ENCODE peak calls at places on chromosome 10, in seven cellular contexts. I is dorsolateral prefrontal cortex, X is ELR, P is lower lobe of right lung, K is GM23248, G is GM13976, M is iris pigment epithelial cell. O is an unnamed sample.

GRCh38 chr10:77156406-77156879 is 481.2 kb downstream of the KCNMA1 start:
- DNase-seq in I (no peak), X (peak; percentile 76), P (no peak), K (peak; percentile 80), G (no peak), M (peak; percentile 78), O (no peak)

GRCh38 chr10:131271966-131272365 is 39.6 kb downstream of the TCERG1L start:
- DNase-seq in I (no peak), X (no peak), P (no peak), K (no peak), G (no peak), M (no peak), O (no peak)

GRCh38 chr10:119469846-119470245 is 72.7 kb downstream of the RGS10 start:
- DNase-seq in I (no peak), X (no peak), P (no peak), K (no peak), G (no peak), M (no peak), O (no peak)

GRCh38 chr10:47111329-47111862 is 188.6 kb upstream of the GDF10 start:
- DNase-seq in I (no peak), X (no peak), P (no peak), K (no peak), G (no peak), M (no peak), O (no peak)

GRCh38 chr10:76026931-76027330 is 595.5 kb downstream of the LRMDA start:
- DNase-seq in I (no peak), X (no peak), P (no peak), K (peak; percentile 7), G (no peak), M (no peak), O (no peak)

GRCh38 chr10:119208553-119208940 is 1.2 kb downstream of the GRK5 start:
- DNase-seq in I (no peak), X (peak; percentile 74), P (no peak), K (peak; percentile 70), G (no peak), M (peak; percentile 48), O (peak; percentile 15)

GRCh38 chr10:114613237-114613979 is 44.7 kb downstream of the ABLIM1 start:
- DNase-seq in I (no peak), X (no peak), P (no peak), K (no peak), G (no peak), M (no peak), O (no peak)

GRCh38 chr10:17683541-17683940 is 39.6 kb downstream of the STAM start:
- DNase-seq in I (no peak), X (no peak), P (no peak), K (peak; percentile 17), G (no peak), M (no peak), O (no peak)

GRCh38 chr10:31358688-31359330 is 39.8 kb downstream of the ZEB1 start:
- DNase-seq in I (no peak), X (no peak), P (no peak), K (peak; percentile 73), G (no peak), M (peak; percentile 70), O (no peak)

GRCh38 chr10:80132299-80133139 is at the start of gene PLAC9:
- DNase-seq in I (no peak), X (peak; percentile 60), P (peak; percentile 54), K (peak; percentile 77), G (no peak), M (no peak), O (no peak)

GRCh38 chr10:85655394-85655793 is 711.2 kb downstream of the GRID1 start:
- DNase-seq in I (no peak), X (no peak), P (no peak), K (no peak), G (no peak), M (no peak), O (no peak)

GRCh38 chr10:15325243-15326002 is 45.7 kb downstream of the FAM171A1 start:
- DNase-seq in I (no peak), X (peak; percentile 90), P (no peak), K (peak; percentile 70), G (no peak), M (peak; percentile 90), O (no peak)

GRCh38 chr10:78301481-78301880 is 267.8 kb downstream of the RPS24 start:
- DNase-seq in I (no peak), X (no peak), P (no peak), K (no peak), G (no peak), M (no peak), O (no peak)

GRCh38 chr10:84632866-84633265 is 304.5 kb downstream of the CCSER2 start:
- DNase-seq in I (no peak), X (no peak), P (no peak), K (no peak), G (no peak), M (no peak), O (no peak)

GRCh38 chr10:65571011-65571570 is 1354.7 kb upstream of the LRRTM3 start:
- DNase-seq in I (no peak), X (peak; percentile 22), P (no peak), K (no peak), G (no peak), M (no peak), O (no peak)

GRCh38 chr10:23095966-23096813 is 811 bp downstream of the MSRB2 start:
- DNase-seq in I (no peak), X (peak; percentile 62), P (peak; percentile 54), K (peak; percentile 85), G (peak; percentile 57), M (peak; percentile 75), O (peak; percentile 48)

GRCh38 chr10:43238462-43238861 is 28.4 kb downstream of the RASGEF1A start:
- DNase-seq in I (peak; percentile 23), X (no peak), P (peak; percentile 6), K (no peak), G (no peak), M (no peak), O (no peak)

GRCh38 chr10:63554666-63555065 is 33.5 kb downstream of the REEP3 start:
- DNase-seq in I (no peak), X (peak; percentile 95), P (peak; percentile 56), K (peak; percentile 85), G (peak; percentile 67), M (peak; percentile 98), O (peak; percentile 59)

GRCh38 chr10:6958254-6958653 is 378.2 kb upstream of the PRKCQ start:
- DNase-seq in I (no peak), X (no peak), P (no peak), K (no peak), G (no peak), M (no peak), O (no peak)

GRCh38 chr10:63414481-63415260 is 51.1 kb downstream of the JMJD1C start:
- DNase-seq in I (no peak), X (peak; percentile 80), P (no peak), K (peak; percentile 49), G (no peak), M (peak; percentile 74), O (no peak)

GRCh38 chr10:89921422-89921821 is 220.0 kb downstream of the KIF20B start:
- DNase-seq in I (no peak), X (peak; percentile 56), P (no peak), K (no peak), G (no peak), M (peak; percentile 24), O (no peak)

GRCh38 chr10:43231523-43232078 is 35.3 kb downstream of the RASGEF1A start:
- DNase-seq in I (peak; percentile 35), X (no peak), P (peak; percentile 32), K (no peak), G (no peak), M (no peak), O (no peak)

GRCh38 chr10:118610577-118610976 is 15.1 kb upstream of the PRLHR start:
- DNase-seq in I (no peak), X (no peak), P (no peak), K (no peak), G (no peak), M (no peak), O (no peak)

GRCh38 chr10:7634142-7634894 is 32.4 kb downstream of the ITIH5 start:
- DNase-seq in I (no peak), X (no peak), P (no peak), K (no peak), G (peak; percentile 19), M (no peak), O (no peak)

GRCh38 chr10:1132584-1132983 is 76.4 kb downstream of the WDR37 start:
- DNase-seq in I (no peak), X (no peak), P (no peak), K (no peak), G (no peak), M (no peak), O (no peak)

GRCh38 chr10:69360485-69361302 is 56.0 kb downstream of the TACR2 start:
- DNase-seq in I (no peak), X (peak; percentile 94), P (peak; percentile 85), K (peak; percentile 97), G (no peak), M (peak; percentile 96), O (no peak)